ENCODE peak calls at places on chromosomes 2 and 18, in eight cellular contexts. Z, K, C, U, E, M, F and X are unnamed samples.

GRCh38 chr2:235536711-235537110 is 42.9 kb downstream of the AGAP1 start:
- DNase-seq in C (no peak), Z (no peak), K (no peak), F (no peak), E (no peak), U (no peak), M (no peak), X (no peak)

GRCh38 chr2:240165034-240165433 is 24.6 kb upstream of the OTOS start:
- DNase-seq in M (no peak), Z (no peak), E (no peak), C (no peak), F (no peak), U (no peak), K (no peak), X (peak)

GRCh38 chr18:23154823-23155517 is 19.7 kb downstream of the CABLES1 start:
- DNase-seq in U (no peak), Z (peak), M (no peak), F (no peak), E (no peak), C (no peak), K (no peak), X (no peak)

GRCh38 chr2:50596521-50596920 is 435.4 kb downstream of the NRXN1 start:
- DNase-seq in E (no peak), F (no peak), Z (no peak), U (no peak), M (no peak), K (no peak), C (no peak), X (no peak)

GRCh38 chr18:7725897-7726296 is 158.8 kb downstream of the PTPRM start:
- DNase-seq in U (no peak), F (no peak), E (no peak), K (no peak), C (no peak), M (no peak), Z (no peak), X (no peak)

GRCh38 chr2:121454549-121455090 is 76.1 kb upstream of the RNU4ATAC start:
- DNase-seq in F (no peak), E (no peak), M (no peak), U (no peak), C (no peak), Z (no peak), K (no peak), X (no peak)

GRCh38 chr2:20633794-20634259 is 17.1 kb downstream of the HS1BP3 start:
- DNase-seq in K (no peak), F (no peak), Z (no peak), C (no peak), E (no peak), M (peak), U (no peak), X (no peak)

GRCh38 chr2:9753276-9753600 is 90.0 kb upstream of the TAF1B start:
- DNase-seq in E (no peak), M (no peak), C (peak), F (peak), K (no peak), Z (no peak), U (no peak), X (peak)